ENCODE peak calls at places on chromosomes 2 and 18, in six cellular contexts. V, E, J, W, S and B are unnamed samples.

GRCh38 chr2:209986405-209986804 is 16.0 kb upstream of the RPE start:
- DNase-seq in V (no peak), E (no peak), J (peak), W (no peak), S (no peak), B (no peak)

GRCh38 chr18:50665519-50665918 is 105.6 kb downstream of the MAPK4 start:
- DNase-seq in V (no peak), E (no peak), J (no peak), W (no peak), S (no peak), B (no peak)

GRCh38 chr18:76055025-76055424 is 440.0 kb downstream of the ZNF516 start:
- DNase-seq in V (no peak), E (no peak), J (no peak), W (no peak), S (no peak), B (no peak)

GRCh38 chr2:127365211-127365643 is 22.5 kb downstream of the MAP3K2 start:
- DNase-seq in V (no peak), E (peak), J (no peak), W (no peak), S (no peak), B (no peak)

GRCh38 chr2:9757430-9758287 is 85.6 kb upstream of the TAF1B start:
- DNase-seq in V (no peak), E (peak), J (no peak), W (peak), S (no peak), B (peak)

GRCh38 chr2:151183072-151183580 is 78.5 kb downstream of the RBM43 start:
- DNase-seq in V (no peak), E (no peak), J (no peak), W (no peak), S (no peak), B (no peak)

GRCh38 chr18:5295231-5295920 is at the start of gene ZBTB14:
- DNase-seq in V (no peak), E (peak), J (peak), W (peak), S (peak), B (peak)

GRCh38 chr18:22345733-22346132 is 72.0 kb downstream of the CTAGE1 start:
- DNase-seq in V (no peak), E (no peak), J (no peak), W (no peak), S (peak), B (no peak)

GRCh38 chr2:153622285-153622684 is 143.7 kb upstream of the RPRM start:
- DNase-seq in V (no peak), E (peak), J (no peak), W (no peak), S (no peak), B (no peak)

DNA sequence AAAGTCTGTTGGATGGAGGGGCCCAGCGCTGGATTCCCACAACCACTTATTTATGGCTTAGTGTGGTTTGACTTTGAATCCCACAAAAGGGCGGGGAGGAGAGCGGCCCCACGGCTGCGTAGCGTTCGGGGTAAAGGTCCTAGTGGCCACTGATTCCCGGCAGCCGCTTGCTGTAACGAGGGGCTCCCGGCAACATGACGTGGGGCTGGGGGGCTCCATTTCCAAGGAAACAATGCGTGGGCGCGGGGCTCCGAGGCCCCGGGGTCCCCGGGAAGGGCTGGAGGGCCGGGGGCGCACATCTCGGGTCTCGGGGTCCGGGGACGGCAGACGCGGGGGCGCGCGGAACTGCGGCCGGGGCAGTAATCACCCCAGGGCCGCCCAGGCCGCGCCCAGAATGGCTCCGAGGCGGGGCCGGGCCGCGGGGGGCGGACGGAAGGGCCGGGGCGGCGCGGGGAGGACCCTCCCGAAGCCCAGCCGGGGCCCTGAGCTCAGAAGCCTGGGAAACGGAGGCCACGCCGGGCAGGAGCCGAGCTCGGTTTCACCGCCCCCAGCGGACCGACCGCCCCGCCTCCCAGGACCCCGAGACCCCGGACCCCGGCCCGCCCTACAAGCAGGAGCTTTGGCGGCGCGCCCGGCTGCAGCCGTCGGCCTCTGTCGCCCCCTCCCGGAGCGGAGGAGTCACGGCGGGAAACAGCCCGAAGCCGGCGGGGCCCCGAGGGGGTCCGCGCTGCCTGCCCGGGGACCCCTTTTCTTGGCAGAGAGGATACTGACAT is 11.9 kb upstream of the MLPH start:
- DNase-seq in V (no peak), E (peak), J (peak), W (peak), S (peak), B (peak)
- H3K4me3 ChIP-seq in V (peak), E (peak), J (peak), W (peak), S (peak), B (peak)

DNA sequence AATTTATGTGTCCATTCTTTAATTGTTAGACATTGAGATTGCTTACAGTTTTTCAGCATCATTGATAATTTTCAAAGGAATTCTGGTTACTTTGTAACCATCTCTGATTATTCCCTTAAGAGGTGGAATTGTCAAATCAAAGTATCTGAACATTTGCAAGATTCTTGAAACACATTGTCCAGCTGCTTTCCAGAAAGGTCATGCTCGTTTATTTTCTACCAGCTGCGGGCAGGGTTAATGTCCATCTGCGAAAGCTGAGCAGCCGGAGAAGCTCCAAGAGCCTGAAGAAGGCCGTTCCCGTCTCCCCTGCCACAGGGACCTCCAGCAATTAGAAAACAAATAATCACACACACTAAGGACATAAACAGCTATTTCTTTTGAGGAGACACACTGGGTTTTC is 76.1 kb upstream of the TXNDC2 start:
- DNase-seq in V (no peak), E (no peak), J (no peak), W (no peak), S (no peak), B (peak)
- H3K4me3 ChIP-seq in V (no peak), E (no peak), J (no peak), W (no peak), S (no peak), B (no peak)

DNA sequence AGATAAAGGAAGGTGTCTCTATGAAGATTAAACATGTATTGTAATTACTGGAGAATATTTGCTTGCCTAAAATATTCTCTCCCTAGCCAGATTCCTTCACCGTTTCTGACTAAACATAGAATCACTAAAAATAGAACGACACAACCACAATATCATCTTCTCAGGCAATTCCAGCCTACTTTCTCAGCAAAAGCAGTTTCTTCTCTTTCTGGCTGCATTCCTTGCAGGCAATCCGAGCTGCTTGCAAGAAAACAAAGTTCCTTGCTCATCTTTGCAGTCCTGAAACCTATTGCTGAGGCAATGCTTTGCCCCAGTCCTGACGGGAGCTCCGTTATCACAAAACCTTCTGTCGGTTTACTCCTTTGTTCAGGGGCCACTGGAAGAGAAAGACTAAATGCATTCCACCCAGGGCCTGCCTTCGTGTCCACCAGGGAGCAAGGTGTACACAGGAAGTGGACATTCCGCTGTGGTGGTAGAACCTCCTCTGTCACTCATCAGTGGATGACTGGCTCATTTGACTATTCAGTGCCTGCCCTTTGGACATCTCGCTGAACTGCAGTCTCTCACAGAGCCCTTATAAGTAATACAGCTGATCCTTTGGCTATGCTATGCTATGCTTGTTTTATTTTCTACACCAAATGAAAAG is 239.2 kb upstream of the DOK6 start:
- DNase-seq in V (no peak), E (no peak), J (no peak), W (no peak), S (no peak), B (no peak)
- H3K4me3 ChIP-seq in V (no peak), E (no peak), J (no peak), W (no peak), S (no peak), B (no peak)

DNA sequence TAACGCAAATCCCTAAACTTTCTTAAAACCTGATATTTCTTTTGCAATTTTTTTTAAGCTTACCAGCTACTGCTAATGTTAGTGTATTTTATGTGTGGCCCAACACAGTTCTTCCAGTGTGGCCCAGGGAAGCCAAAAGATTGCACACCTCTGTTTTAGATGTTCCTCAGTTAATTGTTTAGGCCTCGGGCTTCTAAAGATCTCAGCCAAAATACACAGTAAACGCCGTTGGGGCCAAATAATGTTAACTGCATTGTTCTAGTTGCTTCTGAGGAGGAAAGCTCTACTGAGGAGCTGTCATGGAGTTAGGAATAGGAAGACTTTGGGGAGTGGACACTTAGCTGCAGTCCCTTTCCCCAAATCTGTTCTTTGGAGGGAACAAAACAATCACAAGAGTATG is 2.0 kb downstream of the HSPE1 start:
- DNase-seq in V (no peak), E (no peak), J (no peak), W (no peak), S (no peak), B (no peak)
- H3K4me3 ChIP-seq in V (peak), E (peak), J (peak), W (no peak), S (peak), B (no peak)

GRCh38 chr2:38077431-38077769 is 1.4 kb upstream of the CYP1B1 start:
- DNase-seq in V (no peak), E (no peak), J (no peak), W (no peak), S (no peak), B (no peak)
- H3K4me3 ChIP-seq in V (peak), E (peak), J (peak), W (peak), S (peak), B (no peak)

DNA sequence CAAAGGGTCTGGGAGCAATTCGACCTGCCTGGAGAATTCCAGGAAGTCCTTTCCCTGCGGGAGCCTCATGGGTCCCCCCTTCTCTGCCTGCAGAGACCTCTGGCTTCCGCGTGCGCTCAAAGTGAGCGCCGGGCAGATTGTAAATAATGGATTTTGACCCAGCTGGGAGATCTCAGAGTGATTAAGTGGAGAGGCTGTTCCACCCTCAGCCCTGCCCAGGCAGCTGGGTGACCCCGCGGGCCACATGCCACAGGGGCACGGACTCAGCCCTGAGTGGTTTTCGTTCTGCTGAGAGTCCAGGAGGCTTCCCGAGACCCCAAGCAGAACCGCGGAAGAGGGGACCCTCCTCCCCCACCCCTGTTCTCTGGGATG is 1.2 kb downstream of the KCNG2 start:
- DNase-seq in V (no peak), E (no peak), J (no peak), W (no peak), S (no peak), B (no peak)
- H3K4me3 ChIP-seq in V (no peak), E (no peak), J (no peak), W (no peak), S (no peak), B (no peak)

DNA sequence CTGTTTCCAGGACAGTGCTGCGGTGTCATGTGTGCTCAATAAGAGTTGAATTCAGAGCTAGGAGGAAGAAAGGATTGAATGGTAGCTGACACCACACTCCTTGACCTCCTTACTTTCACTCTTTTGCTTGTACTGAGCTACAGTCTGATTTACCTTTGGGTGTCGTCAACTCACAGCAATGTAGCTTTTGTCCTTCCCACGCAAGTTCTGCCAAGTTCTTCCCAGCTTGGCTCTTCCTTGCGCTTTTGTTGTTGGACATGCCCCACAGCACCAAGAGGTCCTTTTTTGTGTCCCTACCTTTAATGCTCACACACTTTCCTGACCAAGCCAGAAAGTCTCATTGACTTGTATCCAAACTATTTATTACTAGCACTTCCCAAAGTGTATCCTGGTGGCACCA is 38.3 kb upstream of the ITGB6 start:
- DNase-seq in V (no peak), E (no peak), J (peak), W (no peak), S (no peak), B (no peak)
- H3K4me3 ChIP-seq in V (no peak), E (no peak), J (no peak), W (no peak), S (no peak), B (no peak)